ENCODE peak calls at places on chromosome 17, in four cellular contexts. D is GM12865, R is heart right ventricle, G is AG10803. S is an unnamed sample.

GRCh38 chr17:62720126-62720850 is 87.8 kb downstream of the MARCHF10 start:
- DNase-seq in D (peak; percentile 67), R (no peak), G (no peak), S (no peak)

GRCh38 chr17:2368383-2368782 is 31.1 kb downstream of the SGSM2 start:
- DNase-seq in D (no peak), R (no peak), G (no peak), S (no peak)

GRCh38 chr17:1241904-1242303 is 28.3 kb upstream of the BHLHA9 start:
- DNase-seq in D (no peak), R (no peak), G (peak; percentile 70), S (peak; percentile 52)

GRCh38 chr17:33562792-33563191 is 269.7 kb upstream of the ASIC2 start:
- DNase-seq in D (no peak), R (no peak), G (peak; percentile 1), S (no peak)

GRCh38 chr17:39057807-39058206 is 90.6 kb upstream of the FBXO47 start:
- DNase-seq in D (no peak), R (no peak), G (no peak), S (no peak)

GRCh38 chr17:45667591-45668171 is 116.4 kb upstream of the CRHR1 start:
- DNase-seq in D (no peak), R (no peak), G (no peak), S (no peak)

GRCh38 chr17:57256708-57257112 is 387 bp downstream of the MSI2 start:
- DNase-seq in D (peak; percentile 51), R (no peak), G (no peak), S (peak; percentile 46)

GRCh38 chr17:58193641-58194259 is 1.2 kb downstream of the EPX start:
- DNase-seq in D (no peak), R (no peak), G (no peak), S (no peak)

GRCh38 chr17:77315551-77316190 is 174.9 kb downstream of the SEC14L1 start:
- DNase-seq in D (no peak), R (no peak), G (no peak), S (no peak)

GRCh38 chr17:74180336-74180735 is 23.1 kb upstream of the RPL38 start:
- DNase-seq in D (no peak), R (no peak), G (no peak), S (no peak)

GRCh38 chr17:80726558-80727408 is 182.1 kb downstream of the RPTOR start:
- DNase-seq in D (no peak), R (no peak), G (no peak), S (no peak)
- H3K4me3 ChIP-seq in D (no peak overlapping the region), R (no peak overlapping the region), G (no peak overlapping the region), S (no peak overlapping the region)

DNA sequence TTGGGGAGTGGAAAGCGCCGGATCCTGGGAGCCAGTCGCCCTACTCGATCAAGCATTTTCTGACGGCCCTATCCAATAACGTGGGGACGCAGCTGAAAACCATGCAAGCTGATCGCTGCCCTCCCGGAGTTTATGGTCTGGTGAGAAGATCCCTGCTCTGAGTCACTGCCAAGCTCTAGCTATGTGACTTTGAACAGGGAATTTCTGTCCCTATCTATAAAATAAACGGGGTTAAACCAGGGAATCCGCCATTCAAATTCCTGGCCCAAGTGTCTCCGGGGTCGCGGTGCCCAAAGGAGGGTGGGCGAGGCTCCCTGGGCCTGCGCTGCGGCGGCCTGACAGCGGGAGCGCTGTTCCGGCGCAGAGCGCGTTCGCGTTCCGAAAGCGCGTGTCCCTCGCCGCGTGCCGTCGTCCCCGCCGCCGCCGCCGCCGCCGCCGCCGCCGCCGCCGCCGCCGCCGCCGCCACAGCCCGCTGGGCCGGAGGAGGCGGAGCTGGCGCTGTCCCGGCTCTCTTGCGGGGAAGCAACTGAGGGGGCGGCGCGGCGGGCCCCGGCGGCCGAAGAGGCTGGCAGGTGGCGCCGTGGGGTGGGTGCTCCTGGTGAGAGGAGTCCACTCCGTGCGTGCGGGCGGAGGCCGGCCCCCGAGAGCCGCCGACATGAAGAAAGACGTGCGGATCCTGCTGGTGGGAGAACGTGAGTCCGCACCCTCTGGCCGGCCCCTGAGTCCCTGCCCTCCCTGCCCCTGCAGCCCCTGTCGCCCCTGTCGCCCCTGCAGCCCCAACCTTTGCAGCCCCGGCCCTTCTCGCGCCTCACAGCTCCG is at the start of gene RHOT1:
- DNase-seq in D (peak; percentile 85), R (peak; percentile 83), G (peak; percentile 86), S (peak; percentile 85)
- TF ChIP-seq CTCF in D (peak; percentile 64), R (peak; percentile 77), G (peak; percentile 52), S (peak; percentile 34)

DNA sequence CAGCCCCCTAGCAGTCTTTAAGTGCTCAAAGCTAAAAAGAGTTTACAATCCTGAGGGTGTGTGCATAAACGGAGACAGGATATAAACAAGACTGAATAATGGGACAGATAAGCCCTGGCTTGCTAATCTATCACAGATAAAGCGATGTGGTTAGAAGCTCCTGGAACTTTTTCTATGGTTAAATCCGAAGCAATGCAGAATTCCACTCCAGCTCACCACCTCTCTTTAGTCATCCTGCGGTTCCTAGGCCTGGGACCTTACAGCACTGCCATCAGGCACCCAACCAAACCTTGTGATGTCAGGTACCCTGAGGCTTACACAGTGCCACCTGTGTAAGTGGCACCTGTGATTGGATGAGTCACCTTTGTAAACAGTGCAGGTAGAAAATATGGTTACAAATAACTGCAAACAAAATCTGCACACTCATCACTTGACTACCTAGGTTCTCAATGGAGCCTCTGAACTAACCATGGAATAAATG is 31.5 kb upstream of the B4GALNT2 start:
- DNase-seq in D (no peak), R (no peak), G (no peak), S (peak; percentile 61)
- H3K4me3 ChIP-seq in D (no peak overlapping the region), R (no peak overlapping the region), G (no peak overlapping the region), S (no peak overlapping the region)

GRCh38 chr17:51120739-51121619 is at the start of gene SPAG9:
- DNase-seq in D (peak; percentile 95), R (peak; percentile 97), G (peak; percentile 97), S (peak; percentile 99)

GRCh38 chr17:51121620-51122472 is 1.2 kb upstream of the SPAG9 start:
- DNase-seq in D (peak; percentile 94), R (peak; percentile 78), G (peak; percentile 95), S (peak; percentile 93)

GRCh38 chr17:51118330-51119195 is 2.1 kb downstream of the SPAG9 start:
- DNase-seq in D (peak; percentile 17), R (no peak), G (no peak), S (no peak)

GRCh38 chr17:51120357-51120738 is 320 bp downstream of the SPAG9 start:
- DNase-seq in D (peak; percentile 58), R (no peak), G (no peak), S (no peak)

GRCh38 chr17:51119415-51120356 is 982 bp downstream of the SPAG9 start:
- DNase-seq in D (peak; percentile 61), R (peak; percentile 39), G (peak; percentile 41), S (peak; percentile 54)
- TF ChIP-seq CTCF in D (no peak), R (peak; percentile 47), G (peak; percentile 43), S (peak; percentile 22)